ENCODE peak calls at places on chromosomes 7 and 10, in ten cellular contexts. K, J, O, M, F, Q, V, G, U and P are unnamed samples.

GRCh38 chr7:13577566-13578145 is 411.8 kb downstream of the ETV1 start:
- DNase-seq in O (no peak), G (no peak), Q (no peak), F (peak), V (no peak), K (no peak), J (no peak), M (no peak), U (no peak), P (no peak)

GRCh38 chr10:103982639-103983038 is 15.7 kb downstream of the SLK start:
- DNase-seq in J (no peak), G (no peak), V (no peak), Q (peak), K (peak), O (no peak), U (no peak), F (no peak), M (no peak), P (peak)

GRCh38 chr10:128579280-128579679 is 453.1 kb upstream of the MKI67 start:
- DNase-seq in F (no peak), J (no peak), U (no peak), Q (no peak), M (no peak), O (no peak), V (no peak), G (no peak), K (peak), P (no peak)

GRCh38 chr7:91550931-91551330 is 286.7 kb downstream of the FZD1 start:
- DNase-seq in O (no peak), M (no peak), F (no peak), Q (no peak), G (no peak), U (no peak), J (no peak), V (no peak), K (no peak), P (no peak)

GRCh38 chr7:152128741-152129461 is 103.4 kb downstream of the GALNT11 start:
- DNase-seq in O (no peak), U (no peak), V (no peak), K (no peak), Q (no peak), G (no peak), F (no peak), J (no peak), M (no peak), P (no peak)

GRCh38 chr7:27129729-27130539 is 623 bp downstream of the HOXA4 start:
- DNase-seq in F (no peak), U (no peak), Q (no peak), G (peak), K (no peak), M (no peak), J (no peak), O (no peak), V (peak), P (no peak)

GRCh38 chr7:161786-162185 is 30.6 kb upstream of the FAM20C start:
- DNase-seq in V (peak), O (no peak), U (no peak), M (no peak), F (no peak), Q (no peak), J (no peak), K (no peak), G (no peak), P (no peak)

GRCh38 chr10:12351447-12351846 is 2.1 kb downstream of the CAMK1D start:
- DNase-seq in O (no peak), V (no peak), U (no peak), G (no peak), J (no peak), K (no peak), M (no peak), Q (no peak), F (no peak), P (no peak)

GRCh38 chr10:12541446-12542067 is 192.2 kb downstream of the CAMK1D start:
- DNase-seq in F (no peak), G (no peak), J (no peak), M (no peak), V (no peak), Q (no peak), U (no peak), K (no peak), O (no peak), P (no peak)

GRCh38 chr7:116101709-116102108 is 71.1 kb upstream of the TFEC start:
- DNase-seq in J (no peak), M (no peak), K (no peak), Q (no peak), V (no peak), U (peak), O (no peak), F (peak), G (no peak), P (no peak)

GRCh38 chr7:81112731-81113130 is 193.9 kb upstream of the SEMA3C start:
- DNase-seq in O (no peak), M (no peak), J (no peak), U (no peak), K (no peak), V (no peak), Q (no peak), G (no peak), F (no peak), P (no peak)

GRCh38 chr10:23172846-23173548 is 19.1 kb upstream of the PTF1A start:
- DNase-seq in V (no peak), O (no peak), M (no peak), U (no peak), F (no peak), Q (peak), J (no peak), G (no peak), K (peak), P (peak)

GRCh38 chr7:150875791-150876190 is 23.5 kb downstream of the AOC1 start:
- DNase-seq in G (no peak), M (no peak), O (no peak), K (no peak), Q (no peak), J (no peak), V (no peak), F (peak), U (peak), P (no peak)

GRCh38 chr10:6204063-6204340 is 1.3 kb downstream of the PFKFB3 start:
- DNase-seq in F (no peak), G (peak), O (no peak), M (peak), V (peak), J (no peak), U (no peak), Q (peak), K (peak), P (peak)

GRCh38 chr10:56383806-56384205 is 22.7 kb upstream of the ZWINT start:
- DNase-seq in V (no peak), M (no peak), G (no peak), K (no peak), U (no peak), F (no peak), Q (no peak), O (no peak), J (no peak), P (no peak)

GRCh38 chr7:147525295-147525694 is 1065.3 kb upstream of the C7orf33 start:
- DNase-seq in U (no peak), K (no peak), Q (no peak), J (no peak), F (no peak), O (no peak), G (no peak), M (no peak), V (no peak), P (no peak)

GRCh38 chr10:35324196-35324595 is 12.1 kb upstream of the CCNY start:
- DNase-seq in O (no peak), J (no peak), Q (no peak), F (no peak), V (no peak), K (no peak), U (no peak), G (no peak), M (no peak), P (no peak)

GRCh38 chr10:125772112-125772863 is 3.3 kb downstream of the MMP21 start:
- DNase-seq in J (no peak), Q (no peak), V (no peak), O (no peak), G (no peak), K (no peak), F (no peak), U (no peak), M (no peak), P (no peak)

GRCh38 chr10:7274293-7274692 is 136.5 kb downstream of the SFMBT2 start:
- DNase-seq in V (no peak), O (no peak), Q (no peak), J (no peak), F (no peak), K (no peak), U (no peak), M (no peak), G (no peak), P (no peak)

GRCh38 chr10:8146650-8147049 is 92.2 kb downstream of the GATA3 start:
- DNase-seq in J (no peak), F (no peak), G (no peak), K (no peak), M (no peak), Q (no peak), U (no peak), V (no peak), O (no peak), P (no peak)

GRCh38 chr10:32207544-32207943 is 139.4 kb downstream of the EPC1 start:
- DNase-seq in U (peak), K (peak), O (no peak), G (no peak), M (no peak), Q (peak), F (peak), J (peak), V (peak), P (peak)

GRCh38 chr10:102648889-102649752 is 4.8 kb downstream of the TRIM8 start:
- DNase-seq in V (peak), Q (no peak), K (no peak), G (no peak), U (no peak), O (no peak), F (no peak), J (no peak), M (no peak), P (no peak)

GRCh38 chr10:46285966-46286620 is 704 bp upstream of the ANTXRL start:
- DNase-seq in O (no peak), V (peak), G (no peak), Q (no peak), U (no peak), J (no peak), F (no peak), M (peak), K (no peak), P (no peak)

GRCh38 chr10:13993169-13993568 is 337.6 kb downstream of the FRMD4A start:
- DNase-seq in Q (no peak), O (no peak), G (no peak), U (peak), V (no peak), J (no peak), F (no peak), K (no peak), M (no peak), P (no peak)

GRCh38 chr10:111986079-111986478 is 197.5 kb downstream of the GPAM start:
- DNase-seq in J (no peak), Q (no peak), U (peak), V (no peak), F (no peak), G (no peak), O (no peak), K (no peak), M (no peak), P (no peak)

GRCh38 chr7:28662236-28662635 is 249.9 kb downstream of the CREB5 start:
- DNase-seq in V (no peak), M (no peak), G (no peak), J (no peak), K (no peak), O (no peak), U (no peak), Q (no peak), F (no peak), P (no peak)

GRCh38 chr7:70355591-70356323 is 757.5 kb downstream of the AUTS2 start:
- DNase-seq in K (no peak), G (no peak), J (no peak), M (no peak), F (no peak), O (no peak), Q (no peak), V (no peak), U (no peak), P (no peak)

GRCh38 chr10:101085846-101086245 is 24.1 kb downstream of the KAZALD1 start:
- DNase-seq in F (peak), M (no peak), J (no peak), O (no peak), V (no peak), G (no peak), Q (no peak), K (no peak), U (peak), P (no peak)

GRCh38 chr10:33478675-33479125 is 144.2 kb upstream of the NRP1 start:
- DNase-seq in K (no peak), F (no peak), M (no peak), V (no peak), G (no peak), Q (no peak), J (no peak), U (no peak), O (no peak), P (no peak)

GRCh38 chr7:149753370-149754233 is 19.8 kb downstream of the ZNF467 start:
- DNase-seq in J (no peak), V (no peak), Q (peak), G (peak), M (no peak), K (peak), U (peak), F (peak), O (no peak), P (peak)

GRCh38 chr7:54785261-54785660 is 26.2 kb upstream of the SEC61G start:
- DNase-seq in F (peak), Q (no peak), V (no peak), J (no peak), U (peak), O (no peak), M (no peak), K (no peak), G (no peak), P (no peak)

GRCh38 chr7:54783952-54784351 is 24.9 kb upstream of the SEC61G start:
- DNase-seq in G (no peak), F (no peak), K (no peak), J (no peak), Q (no peak), V (no peak), O (no peak), U (no peak), M (no peak), P (no peak)

GRCh38 chr7:54792383-54792782 is 33.4 kb upstream of the SEC61G start:
- DNase-seq in G (no peak), F (no peak), J (no peak), V (no peak), K (no peak), O (no peak), Q (no peak), U (no peak), M (no peak), P (no peak)

GRCh38 chr7:54782829-54783228 is 23.8 kb upstream of the SEC61G start:
- DNase-seq in U (no peak), V (no peak), F (no peak), G (no peak), Q (no peak), O (no peak), J (no peak), M (no peak), K (no peak), P (no peak)

DNA sequence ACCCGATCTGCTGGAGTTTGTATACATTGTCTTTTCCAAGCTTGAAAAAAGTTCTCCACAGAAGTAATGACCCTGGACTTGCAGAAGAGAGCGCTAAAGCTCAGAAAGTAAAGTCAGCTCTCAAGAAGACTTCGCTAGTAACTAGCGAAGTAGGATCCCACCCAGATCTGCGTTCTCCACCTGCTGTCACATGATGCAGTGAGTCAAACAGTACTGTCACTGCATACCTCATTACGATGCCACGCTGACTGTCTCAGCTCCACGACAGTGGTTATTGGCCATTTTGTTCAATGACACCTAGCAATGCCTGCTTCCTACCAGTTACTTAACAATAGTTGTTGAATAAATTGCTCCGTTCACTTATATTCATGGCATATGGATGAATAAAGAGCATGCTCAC is 29.7 kb upstream of the SEC61G start:
- DNase-seq in Q (peak), J (no peak), U (peak), G (peak), O (no peak), M (no peak), K (peak), F (peak), V (no peak), P (peak)
- TF ChIP-seq CTCF in Q (peak), J (peak), U (peak), G (peak), O (peak), M (no peak), K (peak), F (peak), V (peak), P (no peak)

GRCh38 chr7:101595766-101596537 is 33.1 kb downstream of the MYL10 start:
- DNase-seq in F (no peak), U (no peak), V (peak), K (no peak), M (no peak), O (no peak), G (no peak), Q (no peak), J (no peak), P (no peak)
- TF ChIP-seq CTCF in F (no peak), U (no peak), V (no peak), K (no peak), M (no peak), O (no peak), G (no peak), Q (no peak), J (no peak), P (no peak)

DNA sequence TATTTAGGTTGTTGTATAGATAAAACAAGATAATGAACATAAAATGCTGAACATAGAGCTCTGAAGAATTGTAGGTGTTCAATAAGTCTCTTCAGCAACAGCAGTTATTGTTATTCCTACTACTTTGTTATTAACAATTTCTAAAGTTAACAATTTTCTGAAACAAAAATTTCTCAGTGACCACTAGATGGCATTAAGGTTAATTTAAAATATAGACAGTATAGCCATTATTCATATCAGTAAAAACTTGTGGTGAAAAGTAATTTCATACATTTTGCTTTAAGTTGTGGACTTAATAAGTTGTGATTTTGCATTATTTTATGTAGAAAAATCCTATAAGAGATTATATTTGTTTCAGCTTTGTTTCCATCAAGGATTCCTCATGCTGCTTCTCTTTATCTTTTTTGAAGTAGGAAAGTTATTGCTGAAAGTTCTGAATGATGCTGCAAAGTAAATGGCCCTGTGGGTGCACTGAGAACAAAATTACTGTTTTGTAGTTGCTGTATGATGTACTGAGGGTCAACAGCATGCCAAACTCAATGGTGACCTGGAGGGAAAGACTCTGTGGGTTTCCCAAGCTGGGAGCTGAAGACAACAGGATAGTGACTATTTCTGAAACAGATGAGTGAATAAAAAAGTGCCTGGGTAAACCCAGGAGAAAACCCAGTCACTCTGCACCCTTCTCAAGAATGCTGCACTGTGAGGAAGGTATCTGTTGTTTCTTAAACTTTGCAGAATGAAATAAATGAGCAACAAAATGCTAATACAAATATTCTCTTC is 253.6 kb downstream of the KIF20B start:
- DNase-seq in U (peak), G (no peak), J (no peak), V (no peak), F (peak), M (no peak), O (no peak), Q (no peak), K (no peak), P (no peak)
- TF ChIP-seq CTCF in U (peak), G (peak), J (peak), V (peak), F (peak), M (peak), O (peak), Q (no peak), K (peak), P (peak)

GRCh38 chr7:114310344-114311118 is 104.1 kb upstream of the FOXP2 start:
- DNase-seq in Q (no peak), J (no peak), M (no peak), F (no peak), V (no peak), K (no peak), G (no peak), U (peak), O (no peak), P (no peak)
- TF ChIP-seq CTCF in Q (no peak), J (no peak), M (no peak), F (no peak), V (peak), K (no peak), G (no peak), U (no peak), O (peak), P (no peak)

DNA sequence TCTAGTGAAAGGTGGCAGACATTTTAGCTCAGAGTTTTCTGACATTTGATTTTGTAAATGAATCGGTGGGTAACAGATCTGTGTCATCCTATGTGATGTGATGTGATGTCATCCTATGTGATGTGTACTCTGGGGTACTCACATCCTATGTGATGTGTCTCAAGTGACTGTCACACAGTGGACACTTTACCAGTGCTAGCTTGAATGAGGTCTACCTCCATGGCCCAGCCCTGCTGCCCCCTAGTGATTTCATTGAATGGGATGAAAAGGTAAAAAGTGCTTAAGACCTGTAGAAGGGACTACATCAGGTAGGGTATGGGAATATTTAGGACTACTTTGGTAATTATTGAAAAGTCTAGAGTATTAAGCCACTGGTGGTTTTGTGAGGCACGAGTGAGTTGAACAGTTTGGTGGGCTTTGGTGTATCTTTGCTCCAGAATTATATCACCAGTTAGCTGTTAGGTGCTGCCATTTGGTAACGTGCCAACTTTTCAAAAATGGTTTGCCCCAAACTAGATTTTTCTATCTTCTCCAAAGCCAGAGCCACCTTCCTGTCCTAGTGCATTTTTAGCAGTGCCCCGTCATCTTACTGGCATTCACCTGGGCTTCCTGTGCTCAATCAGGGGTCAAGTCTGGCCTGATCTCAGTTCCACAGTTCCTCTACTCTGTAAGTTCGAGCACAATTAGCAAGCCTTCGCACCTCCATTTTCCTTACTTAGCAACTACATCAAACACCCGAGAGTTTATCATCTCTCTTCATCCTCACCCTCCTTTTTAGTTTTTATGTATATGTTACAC is 9.7 kb downstream of the EIF4H start:
- DNase-seq in Q (peak), F (no peak), M (peak), V (no peak), U (no peak), K (no peak), O (no peak), G (no peak), J (no peak), P (no peak)
- TF ChIP-seq CTCF in Q (no peak), F (peak), M (peak), V (peak), U (peak), K (peak), O (peak), G (no peak), J (no peak), P (no peak)

GRCh38 chr7:34497153-34497777 is 160.8 kb upstream of the NPSR1 start:
- DNase-seq in O (no peak), J (no peak), G (no peak), Q (peak), U (no peak), K (no peak), V (no peak), M (no peak), F (peak), P (peak)
- TF ChIP-seq CTCF in O (no peak), J (no peak), G (peak), Q (peak), U (peak), K (peak), V (peak), M (no peak), F (peak), P (peak)